ENCODE peak calls at places on chromosomes 3 and 15, in seven cellular contexts. One of them, this sample, is unnamed.

GRCh38 chr3:150447631-150448465 is 39.8 kb downstream of the TSC22D2 start:
- DNase-seq in upper lobe of right lung: no peak
- DNase-seq in AG04449: no peak
- DNase-seq in fibroblast of the aortic adventitia: peak
- DNase-seq in brain microvascular endothelial cell: no peak
- DNase-seq in endothelial cell: no peak
- DNase-seq in RWPE1: peak
- DNase-seq in this sample: no peak

GRCh38 chr3:36729204-36730056 is 34.9 kb downstream of the DCLK3 start:
- DNase-seq in upper lobe of right lung: no peak
- DNase-seq in AG04449: peak
- DNase-seq in fibroblast of the aortic adventitia: peak
- DNase-seq in brain microvascular endothelial cell: peak
- DNase-seq in endothelial cell: no peak
- DNase-seq in RWPE1: peak
- DNase-seq in this sample: peak

GRCh38 chr3:193909387-193909786 is 226.6 kb upstream of the HES1 start:
- DNase-seq in upper lobe of right lung: no peak
- DNase-seq in AG04449: no peak
- DNase-seq in fibroblast of the aortic adventitia: no peak
- DNase-seq in brain microvascular endothelial cell: no peak
- DNase-seq in endothelial cell: no peak
- DNase-seq in RWPE1: no peak
- DNase-seq in this sample: no peak

GRCh38 chr15:47471020-47471419 is 246.3 kb upstream of the SEMA6D start:
- DNase-seq in upper lobe of right lung: no peak
- DNase-seq in AG04449: no peak
- DNase-seq in fibroblast of the aortic adventitia: peak
- DNase-seq in brain microvascular endothelial cell: peak
- DNase-seq in endothelial cell: no peak
- DNase-seq in RWPE1: no peak
- DNase-seq in this sample: no peak

GRCh38 chr15:69972436-69972835 is 125.3 kb downstream of the TLE3 start:
- DNase-seq in upper lobe of right lung: no peak
- DNase-seq in AG04449: no peak
- DNase-seq in fibroblast of the aortic adventitia: no peak
- DNase-seq in brain microvascular endothelial cell: no peak
- DNase-seq in endothelial cell: no peak
- DNase-seq in RWPE1: no peak
- DNase-seq in this sample: no peak

GRCh38 chr3:194337965-194338753 is 13.0 kb downstream of the CPN2 start:
- DNase-seq in upper lobe of right lung: no peak
- DNase-seq in AG04449: no peak
- DNase-seq in fibroblast of the aortic adventitia: no peak
- DNase-seq in brain microvascular endothelial cell: no peak
- DNase-seq in endothelial cell: no peak
- DNase-seq in RWPE1: no peak
- DNase-seq in this sample: no peak

GRCh38 chr3:152474585-152474984 is 205.9 kb downstream of the MBNL1 start:
- DNase-seq in upper lobe of right lung: no peak
- DNase-seq in AG04449: no peak
- DNase-seq in fibroblast of the aortic adventitia: peak
- DNase-seq in brain microvascular endothelial cell: peak
- DNase-seq in endothelial cell: peak
- DNase-seq in RWPE1: peak
- DNase-seq in this sample: peak

GRCh38 chr3:119194237-119195150 is 21.1 kb downstream of the UPK1B start:
- DNase-seq in upper lobe of right lung: no peak
- DNase-seq in AG04449: peak
- DNase-seq in fibroblast of the aortic adventitia: no peak
- DNase-seq in brain microvascular endothelial cell: no peak
- DNase-seq in endothelial cell: no peak
- DNase-seq in RWPE1: no peak
- DNase-seq in this sample: no peak

GRCh38 chr15:44501768-44502366 is 35.1 kb upstream of the EIF3J start:
- DNase-seq in upper lobe of right lung: no peak
- DNase-seq in AG04449: peak
- DNase-seq in fibroblast of the aortic adventitia: peak
- DNase-seq in brain microvascular endothelial cell: no peak
- DNase-seq in endothelial cell: no peak
- DNase-seq in RWPE1: peak
- DNase-seq in this sample: peak

GRCh38 chr3:183275418-183275817 is 22.4 kb downstream of the B3GNT5 start:
- DNase-seq in upper lobe of right lung: no peak
- DNase-seq in AG04449: no peak
- DNase-seq in fibroblast of the aortic adventitia: peak
- DNase-seq in brain microvascular endothelial cell: peak
- DNase-seq in endothelial cell: no peak
- DNase-seq in RWPE1: no peak
- DNase-seq in this sample: peak

GRCh38 chr3:184789314-184789998 is 22.5 kb upstream of the VPS8 start:
- DNase-seq in upper lobe of right lung: no peak
- DNase-seq in AG04449: no peak
- DNase-seq in fibroblast of the aortic adventitia: no peak
- DNase-seq in brain microvascular endothelial cell: no peak
- DNase-seq in endothelial cell: no peak
- DNase-seq in RWPE1: no peak
- DNase-seq in this sample: no peak

GRCh38 chr15:29682361-29682760 is 139.9 kb downstream of the TJP1 start:
- DNase-seq in upper lobe of right lung: no peak
- DNase-seq in AG04449: no peak
- DNase-seq in fibroblast of the aortic adventitia: no peak
- DNase-seq in brain microvascular endothelial cell: no peak
- DNase-seq in endothelial cell: no peak
- DNase-seq in RWPE1: no peak
- DNase-seq in this sample: no peak

GRCh38 chr3:187150599-187150998 is 11.3 kb upstream of the RPL39L start:
- DNase-seq in upper lobe of right lung: no peak
- DNase-seq in AG04449: no peak
- DNase-seq in fibroblast of the aortic adventitia: no peak
- DNase-seq in brain microvascular endothelial cell: no peak
- DNase-seq in endothelial cell: peak
- DNase-seq in RWPE1: no peak
- DNase-seq in this sample: no peak

GRCh38 chr3:56884387-56884786 is 82.6 kb upstream of the ARHGEF3 start:
- DNase-seq in upper lobe of right lung: no peak
- DNase-seq in AG04449: no peak
- DNase-seq in fibroblast of the aortic adventitia: peak
- DNase-seq in brain microvascular endothelial cell: no peak
- DNase-seq in endothelial cell: no peak
- DNase-seq in RWPE1: peak
- DNase-seq in this sample: no peak

GRCh38 chr3:141561426-141562034 is 74.7 kb downstream of the RASA2 start:
- DNase-seq in upper lobe of right lung: no peak
- DNase-seq in AG04449: no peak
- DNase-seq in fibroblast of the aortic adventitia: peak
- DNase-seq in brain microvascular endothelial cell: peak
- DNase-seq in endothelial cell: peak
- DNase-seq in RWPE1: peak
- DNase-seq in this sample: peak

GRCh38 chr3:162437480-162437879 is 940.9 kb downstream of the OTOL1 start:
- DNase-seq in upper lobe of right lung: no peak
- DNase-seq in AG04449: no peak
- DNase-seq in fibroblast of the aortic adventitia: peak
- DNase-seq in brain microvascular endothelial cell: peak
- DNase-seq in endothelial cell: no peak
- DNase-seq in RWPE1: no peak
- DNase-seq in this sample: no peak

GRCh38 chr3:109707642-109708041 is 370.3 kb upstream of the DPPA4 start:
- DNase-seq in upper lobe of right lung: no peak
- DNase-seq in AG04449: no peak
- DNase-seq in fibroblast of the aortic adventitia: no peak
- DNase-seq in brain microvascular endothelial cell: peak
- DNase-seq in endothelial cell: no peak
- DNase-seq in RWPE1: no peak
- DNase-seq in this sample: no peak

GRCh38 chr3:145145461-145145860 is 1015.5 kb downstream of the PLOD2 start:
- DNase-seq in upper lobe of right lung: no peak
- DNase-seq in AG04449: no peak
- DNase-seq in fibroblast of the aortic adventitia: no peak
- DNase-seq in brain microvascular endothelial cell: peak
- DNase-seq in endothelial cell: no peak
- DNase-seq in RWPE1: no peak
- DNase-seq in this sample: no peak

GRCh38 chr15:73034213-73034612 is 18.1 kb upstream of the NEO1 start:
- DNase-seq in upper lobe of right lung: no peak
- DNase-seq in AG04449: no peak
- DNase-seq in fibroblast of the aortic adventitia: no peak
- DNase-seq in brain microvascular endothelial cell: no peak
- DNase-seq in endothelial cell: no peak
- DNase-seq in RWPE1: no peak
- DNase-seq in this sample: no peak

GRCh38 chr15:63381301-63382192 is at the start of gene CA12:
- DNase-seq in upper lobe of right lung: peak
- DNase-seq in AG04449: no peak
- DNase-seq in fibroblast of the aortic adventitia: peak
- DNase-seq in brain microvascular endothelial cell: peak
- DNase-seq in endothelial cell: peak
- DNase-seq in RWPE1: peak
- DNase-seq in this sample: peak

GRCh38 chr3:60055765-60056164 is 1005.9 kb upstream of the CFAP20DC start:
- DNase-seq in upper lobe of right lung: no peak
- DNase-seq in AG04449: no peak
- DNase-seq in fibroblast of the aortic adventitia: no peak
- DNase-seq in brain microvascular endothelial cell: peak
- DNase-seq in endothelial cell: no peak
- DNase-seq in RWPE1: no peak
- DNase-seq in this sample: peak

GRCh38 chr3:18579659-18580058 is 154.5 kb upstream of the SATB1 start:
- DNase-seq in upper lobe of right lung: no peak
- DNase-seq in AG04449: no peak
- DNase-seq in fibroblast of the aortic adventitia: no peak
- DNase-seq in brain microvascular endothelial cell: no peak
- DNase-seq in endothelial cell: no peak
- DNase-seq in RWPE1: no peak
- DNase-seq in this sample: no peak

GRCh38 chr15:40323953-40324937 is 753 bp downstream of the INAFM2 start:
- DNase-seq in upper lobe of right lung: peak
- DNase-seq in AG04449: no peak
- DNase-seq in fibroblast of the aortic adventitia: no peak
- DNase-seq in brain microvascular endothelial cell: no peak
- DNase-seq in endothelial cell: no peak
- DNase-seq in RWPE1: peak
- DNase-seq in this sample: no peak

GRCh38 chr15:58549013-58549779 is 117.4 kb downstream of the LIPC start:
- DNase-seq in upper lobe of right lung: no peak
- DNase-seq in AG04449: no peak
- DNase-seq in fibroblast of the aortic adventitia: peak
- DNase-seq in brain microvascular endothelial cell: no peak
- DNase-seq in endothelial cell: no peak
- DNase-seq in RWPE1: no peak
- DNase-seq in this sample: peak

GRCh38 chr3:57973715-57974477 is 34.3 kb upstream of the FLNB start:
- DNase-seq in upper lobe of right lung: no peak
- DNase-seq in AG04449: no peak
- DNase-seq in fibroblast of the aortic adventitia: no peak
- DNase-seq in brain microvascular endothelial cell: no peak
- DNase-seq in endothelial cell: no peak
- DNase-seq in RWPE1: no peak
- DNase-seq in this sample: no peak

DNA sequence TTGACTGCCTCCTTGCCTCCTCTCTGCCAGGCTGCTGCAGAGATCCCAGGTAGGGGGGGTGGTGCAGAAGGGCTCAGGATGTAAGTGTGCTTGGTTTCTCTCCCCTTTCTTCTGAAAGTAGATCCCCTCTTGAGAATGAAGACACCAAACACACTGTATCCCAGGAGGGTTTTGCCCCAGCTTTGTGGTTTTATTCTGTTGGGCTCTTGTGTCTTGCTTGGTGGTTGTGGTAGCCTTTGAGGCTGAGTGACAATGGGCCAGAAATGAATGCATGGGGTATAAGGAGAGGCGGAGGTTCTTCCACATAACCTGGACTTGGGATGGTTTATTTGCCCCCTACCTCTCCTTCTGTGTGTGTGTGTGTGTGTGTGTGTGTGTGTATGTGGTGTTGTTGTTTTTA is 5.7 kb downstream of the PDIA5 start:
- DNase-seq in upper lobe of right lung: no peak
- DNase-seq in AG04449: no peak
- DNase-seq in fibroblast of the aortic adventitia: no peak
- DNase-seq in brain microvascular endothelial cell: no peak
- DNase-seq in endothelial cell: no peak
- DNase-seq in RWPE1: no peak
- DNase-seq in this sample: no peak
- TF ChIP-seq CTCF in upper lobe of right lung: no peak
- TF ChIP-seq CTCF in AG04449: no peak
- TF ChIP-seq CTCF in fibroblast of the aortic adventitia: no peak
- TF ChIP-seq CTCF in brain microvascular endothelial cell: no peak
- TF ChIP-seq CTCF in endothelial cell: no peak
- TF ChIP-seq CTCF in RWPE1: no peak
- TF ChIP-seq CTCF in this sample: no peak

GRCh38 chr3:49869525-49870126 is at the start of gene CAMKV:
- DNase-seq in upper lobe of right lung: no peak
- DNase-seq in AG04449: no peak
- DNase-seq in fibroblast of the aortic adventitia: no peak
- DNase-seq in brain microvascular endothelial cell: no peak
- DNase-seq in endothelial cell: peak
- DNase-seq in RWPE1: no peak
- DNase-seq in this sample: peak

GRCh38 chr3:49876567-49876966 is 6.9 kb upstream of the CAMKV start:
- DNase-seq in upper lobe of right lung: no peak
- DNase-seq in AG04449: no peak
- DNase-seq in fibroblast of the aortic adventitia: no peak
- DNase-seq in brain microvascular endothelial cell: no peak
- DNase-seq in endothelial cell: no peak
- DNase-seq in RWPE1: no peak
- DNase-seq in this sample: no peak

GRCh38 chr3:49871536-49872157 is 1.9 kb upstream of the CAMKV start:
- DNase-seq in upper lobe of right lung: no peak
- DNase-seq in AG04449: no peak
- DNase-seq in fibroblast of the aortic adventitia: no peak
- DNase-seq in brain microvascular endothelial cell: no peak
- DNase-seq in endothelial cell: no peak
- DNase-seq in RWPE1: no peak
- DNase-seq in this sample: no peak

GRCh38 chr3:49873623-49874022 is 3.9 kb upstream of the CAMKV start:
- DNase-seq in upper lobe of right lung: no peak
- DNase-seq in AG04449: no peak
- DNase-seq in fibroblast of the aortic adventitia: no peak
- DNase-seq in brain microvascular endothelial cell: no peak
- DNase-seq in endothelial cell: no peak
- DNase-seq in RWPE1: no peak
- DNase-seq in this sample: peak

GRCh38 chr3:49872801-49873281 is 3.1 kb upstream of the CAMKV start:
- DNase-seq in upper lobe of right lung: no peak
- DNase-seq in AG04449: no peak
- DNase-seq in fibroblast of the aortic adventitia: no peak
- DNase-seq in brain microvascular endothelial cell: no peak
- DNase-seq in endothelial cell: no peak
- DNase-seq in RWPE1: no peak
- DNase-seq in this sample: peak
- TF ChIP-seq CTCF in upper lobe of right lung: no peak
- TF ChIP-seq CTCF in AG04449: no peak
- TF ChIP-seq CTCF in fibroblast of the aortic adventitia: no peak
- TF ChIP-seq CTCF in brain microvascular endothelial cell: no peak
- TF ChIP-seq CTCF in endothelial cell: no peak
- TF ChIP-seq CTCF in RWPE1: no peak
- TF ChIP-seq CTCF in this sample: no peak

GRCh38 chr3:189786479-189787064 is 155.4 kb downstream of the TP63 start:
- DNase-seq in upper lobe of right lung: no peak
- DNase-seq in AG04449: no peak
- DNase-seq in fibroblast of the aortic adventitia: no peak
- DNase-seq in brain microvascular endothelial cell: no peak
- DNase-seq in endothelial cell: no peak
- DNase-seq in RWPE1: no peak
- DNase-seq in this sample: no peak
- TF ChIP-seq CTCF in upper lobe of right lung: no peak
- TF ChIP-seq CTCF in AG04449: no peak
- TF ChIP-seq CTCF in fibroblast of the aortic adventitia: no peak
- TF ChIP-seq CTCF in brain microvascular endothelial cell: no peak
- TF ChIP-seq CTCF in endothelial cell: peak
- TF ChIP-seq CTCF in RWPE1: no peak
- TF ChIP-seq CTCF in this sample: no peak

GRCh38 chr3:13013151-13013561 is 60.1 kb downstream of the IQSEC1 start:
- DNase-seq in upper lobe of right lung: no peak
- DNase-seq in AG04449: no peak
- DNase-seq in fibroblast of the aortic adventitia: no peak
- DNase-seq in brain microvascular endothelial cell: no peak
- DNase-seq in endothelial cell: no peak
- DNase-seq in RWPE1: no peak
- DNase-seq in this sample: no peak
- TF ChIP-seq CTCF in upper lobe of right lung: no peak
- TF ChIP-seq CTCF in AG04449: no peak
- TF ChIP-seq CTCF in fibroblast of the aortic adventitia: no peak
- TF ChIP-seq CTCF in brain microvascular endothelial cell: no peak
- TF ChIP-seq CTCF in endothelial cell: no peak
- TF ChIP-seq CTCF in RWPE1: no peak
- TF ChIP-seq CTCF in this sample: no peak